ENCODE peak calls at places on chromosomes 4 and X, in nine cellular contexts. E, Z, M, G, D, J, O, V and Y are unnamed samples.

GRCh38 chrX:53313746-53314105 is 32.3 kb upstream of the IQSEC2 start:
- DNase-seq in E (no peak), Z (no peak), M (no peak), G (no peak), D (no peak), J (no peak), O (no peak), V (no peak), Y (no peak)

GRCh38 chrX:129773649-129774458 is 5.9 kb upstream of the SASH3 start:
- DNase-seq in E (no peak), Z (no peak), M (no peak), G (no peak), D (no peak), J (no peak), O (no peak), V (no peak), Y (no peak)

GRCh38 chr4:87985887-87986200 is 10.3 kb downstream of the SPP1 start:
- DNase-seq in E (no peak), Z (no peak), M (no peak), G (no peak), D (no peak), J (no peak), O (no peak), V (no peak), Y (no peak)

GRCh38 chr4:62912531-62912930 is 1496.7 kb downstream of the TECRL start:
- DNase-seq in E (no peak), Z (no peak), M (no peak), G (no peak), D (no peak), J (peak), O (no peak), V (no peak), Y (no peak)

GRCh38 chr4:8291036-8291682 is 21.6 kb downstream of the HTRA3 start:
- DNase-seq in E (no peak), Z (no peak), M (no peak), G (no peak), D (no peak), J (no peak), O (no peak), V (no peak), Y (no peak)

GRCh38 chr4:8368998-8369397 is 71.5 kb downstream of the ACOX3 start:
- DNase-seq in E (no peak), Z (no peak), M (no peak), G (no peak), D (no peak), J (no peak), O (no peak), V (no peak), Y (no peak)

GRCh38 chr4:59412739-59413138 is 1787.4 kb upstream of the ADGRL3 start:
- DNase-seq in E (no peak), Z (no peak), M (no peak), G (no peak), D (no peak), J (no peak), O (no peak), V (peak), Y (no peak)

GRCh38 chr4:99811850-99812249 is 4.8 kb upstream of the DAPP1 start:
- DNase-seq in E (peak), Z (no peak), M (no peak), G (no peak), D (no peak), J (no peak), O (peak), V (peak), Y (peak)

GRCh38 chrX:54807524-54808108 is at the start of gene MAGED2:
- DNase-seq in E (peak), Z (peak), M (no peak), G (peak), D (peak), J (no peak), O (no peak), V (peak), Y (no peak)

GRCh38 chr4:13541720-13542576 is 2.4 kb downstream of the NKX3-2 start:
- DNase-seq in E (no peak), Z (no peak), M (no peak), G (peak), D (no peak), J (no peak), O (no peak), V (no peak), Y (no peak)

GRCh38 chr4:158161561-158162354 is 11.1 kb downstream of the GASK1B start:
- DNase-seq in E (peak), Z (no peak), M (no peak), G (peak), D (peak), J (no peak), O (peak), V (peak), Y (no peak)

GRCh38 chr4:7652006-7652405 is 217.3 kb upstream of the PSAPL1 start:
- DNase-seq in E (no peak), Z (no peak), M (no peak), G (no peak), D (no peak), J (no peak), O (no peak), V (no peak), Y (no peak)

GRCh38 chrX:108022491-108023089 is 22.3 kb upstream of the VSIG1 start:
- DNase-seq in E (no peak), Z (no peak), M (no peak), G (no peak), D (no peak), J (no peak), O (no peak), V (no peak), Y (no peak)

GRCh38 chrX:130085551-130085986 is 24.7 kb downstream of the ELF4 start:
- DNase-seq in E (no peak), Z (no peak), M (no peak), G (no peak), D (peak), J (no peak), O (no peak), V (no peak), Y (no peak)

GRCh38 chr4:46993075-46994006 is at the start of gene GABRA4:
- DNase-seq in E (peak), Z (no peak), M (no peak), G (peak), D (no peak), J (no peak), O (no peak), V (no peak), Y (no peak)